ENCODE peak calls at places on chromosomes 1 and 21, in ten cellular contexts. V is stomach, J is tibial nerve, I is AG04450, P is brain microvascular endothelial cell, X is endothelial cell, T is fibroblast of lung, R is B cell, C is mucosa of descending colon, W is GM13976. G is an unnamed sample.

GRCh38 chr1:153363641-153364040 is 6.0 kb downstream of the S100A9 start:
- DNase-seq in V (no peak), J (no peak), I (no peak), P (no peak), X (no peak), T (no peak), R (no peak), C (no peak), W (no peak), G (no peak)

GRCh38 chr1:226662704-226663326 is 76.3 kb downstream of the ITPKB start:
- DNase-seq in V (peak; percentile 59), J (peak; percentile 71), I (peak; percentile 85), P (peak; percentile 95), X (no peak), T (peak; percentile 94), R (peak; percentile 88), C (peak; percentile 61), W (peak; percentile 89), G (peak; percentile 88)

GRCh38 chr1:38332649-38333310 is 286.2 kb upstream of the POU3F1 start:
- DNase-seq in V (no peak), J (no peak), I (no peak), P (no peak), X (no peak), T (no peak), R (no peak), C (no peak), W (no peak), G (no peak)

GRCh38 chr1:97738270-97738669 is 182.6 kb downstream of the DPYD start:
- DNase-seq in V (no peak), J (no peak), I (no peak), P (no peak), X (no peak), T (no peak), R (no peak), C (no peak), W (no peak), G (no peak)

GRCh38 chr1:109840011-109840629 is 70.5 kb upstream of the CSF1 start:
- DNase-seq in V (no peak), J (no peak), I (no peak), P (no peak), X (no peak), T (no peak), R (no peak), C (no peak), W (no peak), G (no peak)

GRCh38 chr1:116693759-116694482 is 26.4 kb upstream of the IGSF3 start:
- DNase-seq in V (no peak), J (no peak), I (no peak), P (peak; percentile 17), X (no peak), T (peak; percentile 70), R (no peak), C (no peak), W (no peak), G (no peak)

GRCh38 chr1:29249951-29250581 is 13.7 kb downstream of the PTPRU start:
- DNase-seq in V (no peak), J (no peak), I (no peak), P (no peak), X (no peak), T (no peak), R (no peak), C (no peak), W (no peak), G (no peak)

GRCh38 chr1:51620470-51620869 is 3.6 kb downstream of the OSBPL9 start:
- DNase-seq in V (no peak), J (no peak), I (no peak), P (no peak), X (no peak), T (no peak), R (no peak), C (no peak), W (no peak), G (no peak)

GRCh38 chr1:9453375-9454093 is 85.7 kb upstream of the SLC25A33 start:
- DNase-seq in V (no peak), J (no peak), I (no peak), P (no peak), X (no peak), T (no peak), R (no peak), C (no peak), W (no peak), G (no peak)

GRCh38 chr21:31728191-31728590 is 3.7 kb downstream of the SCAF4 start:
- DNase-seq in V (no peak), J (no peak), I (no peak), P (no peak), X (no peak), T (no peak), R (no peak), C (no peak), W (no peak), G (no peak)

GRCh38 chr1:239125888-239126287 is 260.5 kb upstream of the CHRM3 start:
- DNase-seq in V (no peak), J (no peak), I (no peak), P (no peak), X (no peak), T (no peak), R (no peak), C (no peak), W (no peak), G (no peak)

DNA sequence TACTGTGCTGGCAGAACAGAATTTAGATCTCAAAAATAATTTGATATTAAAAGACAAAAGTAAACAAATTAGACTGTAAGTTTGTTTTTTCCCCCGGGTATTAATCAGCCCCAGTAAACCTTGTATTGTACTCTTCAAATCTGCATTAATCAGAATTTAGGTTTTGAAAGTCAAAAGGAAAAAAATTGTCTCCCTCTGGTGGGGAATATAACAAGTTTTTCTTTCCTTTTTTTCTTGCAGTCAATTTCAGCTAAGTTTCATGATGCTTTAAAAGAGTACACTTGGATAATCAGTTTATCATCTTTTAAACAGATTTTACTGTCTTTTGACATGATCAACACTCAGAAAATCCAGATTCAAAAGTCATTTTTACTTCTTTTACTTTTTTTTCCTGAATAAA is 134.5 kb upstream of the PKN2 start:
- DNase-seq in V (no peak), J (no peak), I (no peak), P (no peak), X (no peak), T (peak; percentile 1), R (no peak), C (no peak), W (no peak), G (no peak)
- TF ChIP-seq CTCF in V (no peak), J (peak; percentile 23), I (peak; percentile 36), P (peak; percentile 7), X (peak; percentile 52), T (peak; percentile 36), R (no peak), C (no peak), W (no peak), G (no peak)

DNA sequence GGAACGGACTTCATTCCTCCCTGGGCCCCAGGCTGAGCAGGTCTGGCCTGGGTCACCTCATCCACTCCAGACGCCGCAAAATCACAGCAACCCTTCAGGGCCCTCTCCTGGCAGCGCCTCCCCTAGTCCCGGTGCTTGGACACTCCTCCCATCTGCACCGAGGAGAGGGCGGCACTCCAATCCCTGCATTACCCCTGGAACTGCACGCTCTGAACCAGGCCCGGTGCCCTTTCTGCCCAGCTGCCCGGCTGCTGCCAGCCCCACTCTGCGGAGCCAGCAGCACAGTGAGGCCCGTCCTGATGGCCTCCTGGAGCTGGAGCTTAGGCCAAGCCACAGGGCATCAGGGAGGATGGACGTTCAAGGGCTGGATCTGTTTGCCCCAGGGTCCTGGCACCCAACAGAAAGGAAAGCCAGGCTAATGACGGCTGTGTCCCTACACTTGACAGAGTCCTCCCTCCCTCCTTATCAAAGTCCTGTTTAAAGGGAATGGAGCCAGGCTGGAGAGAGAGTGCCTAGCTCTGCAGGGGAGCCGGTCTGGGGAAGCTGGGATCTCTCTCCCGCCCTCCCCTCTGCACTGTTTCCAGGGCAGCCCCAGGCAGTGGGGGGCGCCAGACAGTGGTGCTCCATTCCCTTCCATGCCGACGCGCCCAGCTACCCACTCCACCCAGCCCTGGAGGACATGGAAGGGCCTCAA is 12.7 kb downstream of the COL6A2 start:
- DNase-seq in V (peak; percentile 21), J (peak; percentile 27), I (no peak), P (no peak), X (peak; percentile 2), T (no peak), R (no peak), C (peak; percentile 28), W (no peak), G (no peak)
- TF ChIP-seq CTCF in V (no peak), J (no peak), I (no peak), P (peak; percentile 26), X (no peak), T (no peak), R (no peak), C (no peak), W (no peak), G (no peak)

GRCh38 chr1:114558548-114558947 is 22.9 kb downstream of the BCAS2 start:
- DNase-seq in V (no peak), J (no peak), I (no peak), P (no peak), X (no peak), T (no peak), R (peak; percentile 34), C (no peak), W (peak; percentile 37), G (peak; percentile 43)
- TF ChIP-seq CTCF in V (no peak), J (no peak), I (peak; percentile 12), P (no peak), X (peak; percentile 41), T (no peak), R (peak; percentile 75), C (no peak), W (peak; percentile 33), G (peak; percentile 34)

GRCh38 chr1:63969461-63969893 is 195.7 kb downstream of the ROR1 start:
- DNase-seq in V (no peak), J (no peak), I (no peak), P (no peak), X (no peak), T (peak; percentile 61), R (no peak), C (no peak), W (no peak), G (no peak)
- TF ChIP-seq CTCF in V (no peak), J (no peak), I (no peak), P (no peak), X (no peak), T (no peak), R (no peak), C (no peak), W (no peak), G (no peak)

GRCh38 chr1:155141799-155142198 is 1.5 kb upstream of the DPM3 start:
- DNase-seq in V (no peak), J (no peak), I (no peak), P (no peak), X (no peak), T (no peak), R (no peak), C (no peak), W (no peak), G (no peak)
- TF ChIP-seq CTCF in V (no peak), J (no peak), I (no peak), P (no peak), X (no peak), T (no peak), R (no peak), C (no peak), W (no peak), G (no peak)

G was measured in GM10248.